ENCODE peak calls at places on chromosomes 11 and 22, in ten cellular contexts. D is HCT116, M is stomach, R is K562, J is sigmoid colon, C is suprapubic skin, V is H1, U is HepG2, G is breast epithelium, A is spleen. H is an unnamed sample.

GRCh38 chr11:1868636-1869291 is 15.9 kb downstream of the LSP1 start:
- DNase-seq in D (no peak), M (no peak), R (no peak), J (no peak), C (no peak), V (no peak), U (no peak), G (no peak), A (peak; percentile 80), H (no peak)

GRCh38 chr11:103850419-103851165 is 185.8 kb upstream of the DDI1 start:
- DNase-seq in D (no peak), M (no peak), R (no peak), J (no peak), C (no peak), V (no peak), U (no peak), G (no peak), A (no peak), H (no peak)

GRCh38 chr11:12090761-12091261 is 19.6 kb upstream of the MICAL2 start:
- DNase-seq in D (peak; percentile 73), M (peak; percentile 64), R (no peak), J (no peak), C (peak; percentile 53), V (no peak), U (no peak), G (no peak), A (no peak), H (no peak)

GRCh38 chr22:48494256-48494967 is 1333.3 kb downstream of the BRD1 start:
- DNase-seq in D (no peak), M (no peak), R (no peak), J (peak; percentile 54), C (no peak), V (no peak), U (no peak), G (peak; percentile 43), A (peak; percentile 62), H (peak; percentile 11)

GRCh38 chr11:2510626-2511402 is 66.0 kb downstream of the KCNQ1 start:
- DNase-seq in D (no peak), M (peak; percentile 19), R (no peak), J (no peak), C (peak; percentile 50), V (no peak), U (no peak), G (no peak), A (peak; percentile 42), H (peak; percentile 36)

GRCh38 chr11:94623120-94623735 is 56.1 kb downstream of the PIWIL4 start:
- DNase-seq in D (peak; percentile 88), M (peak; percentile 35), R (peak; percentile 84), J (no peak), C (no peak), V (peak; percentile 78), U (peak; percentile 74), G (no peak), A (no peak), H (peak; percentile 37)

GRCh38 chr22:47307812-47308211 is 545.4 kb downstream of the TBC1D22A start:
- DNase-seq in D (no peak), M (no peak), R (no peak), J (no peak), C (no peak), V (no peak), U (no peak), G (no peak), A (no peak), H (no peak)

GRCh38 chr11:75663808-75664207 is 5.0 kb downstream of the MAP6 start:
- DNase-seq in D (no peak), M (no peak), R (no peak), J (no peak), C (no peak), V (no peak), U (no peak), G (no peak), A (no peak), H (no peak)

GRCh38 chr22:25668437-25668836 is 73.6 kb upstream of the MYO18B start:
- DNase-seq in D (no peak), M (no peak), R (no peak), J (no peak), C (peak; percentile 71), V (no peak), U (peak; percentile 92), G (no peak), A (no peak), H (no peak)

GRCh38 chr22:28034760-28035401 is 115.8 kb upstream of the PITPNB start:
- DNase-seq in D (no peak), M (peak; percentile 78), R (peak; percentile 84), J (peak; percentile 92), C (no peak), V (no peak), U (no peak), G (no peak), A (peak; percentile 72), H (peak; percentile 53)

GRCh38 chr22:42515896-42516295 is 3.7 kb downstream of the RRP7A start:
- DNase-seq in D (no peak), M (no peak), R (no peak), J (no peak), C (no peak), V (no peak), U (peak; percentile 62), G (no peak), A (no peak), H (no peak)

GRCh38 chr22:42509548-42509947 is 10.0 kb downstream of the RRP7A start:
- DNase-seq in D (no peak), M (no peak), R (peak; percentile 21), J (no peak), C (no peak), V (no peak), U (no peak), G (no peak), A (no peak), H (no peak)

GRCh38 chr22:42511401-42511891 is 8.2 kb downstream of the RRP7A start:
- DNase-seq in D (no peak), M (no peak), R (no peak), J (no peak), C (no peak), V (no peak), U (no peak), G (no peak), A (no peak), H (no peak)
- TF ChIP-seq POLR2AphosphoS5 in D (no peak), M (no peak), R (no peak), J (no peak), C (no peak), V (no peak), U (no peak), G (no peak), A (no peak), H (no peak)

DNA sequence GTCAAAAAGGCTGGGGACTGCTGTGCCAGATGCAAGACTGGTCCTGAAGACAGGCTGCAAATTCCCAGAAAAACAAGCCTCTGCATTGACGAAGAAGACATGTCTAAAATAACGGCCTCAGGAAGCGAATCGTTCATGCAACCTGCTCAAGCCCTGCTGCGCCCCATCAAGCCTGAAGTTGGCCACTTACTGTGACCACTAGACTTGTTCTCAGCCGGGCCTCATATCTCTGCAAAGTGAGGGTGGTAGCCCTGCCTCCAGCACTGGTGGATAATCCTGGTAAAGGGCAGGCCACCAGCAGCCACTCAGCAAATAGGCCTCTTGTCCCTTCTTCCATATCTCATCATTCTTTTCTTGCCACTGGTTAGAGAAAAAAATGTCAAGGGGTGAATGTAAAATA is 11.8 kb downstream of the LTO1 start:
- DNase-seq in D (no peak), M (no peak), R (no peak), J (peak; percentile 22), C (peak; percentile 20), V (no peak), U (no peak), G (no peak), A (peak; percentile 38), H (no peak)
- H3K9me3 ChIP-seq in D (no peaks in the 10 kb centered on the region), M (no peaks in the 10 kb centered on the region), R (no peaks in the 10 kb centered on the region), J (no peaks in the 10 kb centered on the region), C (no peaks in the 10 kb centered on the region), V (no peaks in the 10 kb centered on the region), U (no peaks in the 10 kb centered on the region), G (no peaks in the 10 kb centered on the region), A (no peaks in the 10 kb centered on the region), H (no peaks in the 10 kb centered on the region)

DNA sequence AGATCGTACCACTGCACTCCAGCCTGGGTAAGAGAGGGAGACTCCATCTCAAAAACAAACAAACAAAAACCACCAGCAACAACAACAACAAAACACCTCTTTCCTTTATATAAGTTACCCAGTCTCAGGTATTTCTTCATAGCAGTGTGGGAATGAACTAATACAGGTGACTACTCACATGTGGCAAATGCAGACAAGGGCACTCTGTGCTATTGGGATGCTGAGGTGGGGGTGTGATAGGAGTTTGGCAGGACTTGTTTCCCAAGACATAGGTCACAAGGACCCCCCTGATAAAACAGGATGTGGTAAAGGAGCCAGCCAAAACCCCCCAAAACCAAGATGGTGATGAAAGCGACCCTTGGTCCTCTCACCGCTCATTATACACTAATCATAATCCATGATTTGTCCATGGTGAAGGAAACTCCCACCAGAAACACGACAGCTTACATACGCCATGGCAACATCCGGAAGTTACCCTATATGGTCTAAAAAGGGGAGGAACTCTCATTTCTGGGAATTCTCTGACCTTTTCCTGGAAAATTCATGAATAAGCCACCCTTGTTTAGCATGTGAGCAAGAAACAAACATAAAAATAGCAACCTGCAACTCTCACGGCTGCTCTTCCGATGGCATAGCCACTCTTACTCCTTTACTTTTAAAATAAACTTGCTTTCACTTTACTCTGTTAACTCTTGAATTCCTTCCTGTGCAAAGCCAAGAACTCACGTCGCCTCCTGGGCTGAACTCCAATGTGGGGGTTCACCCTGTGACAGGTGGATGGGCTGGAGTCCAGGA is 18.8 kb upstream of the INCENP start:
- DNase-seq in D (no peak), M (no peak), R (peak; percentile 94), J (no peak), C (no peak), V (no peak), U (no peak), G (no peak), A (no peak), H (no peak)
- H3K4me3 ChIP-seq in D (no peak overlapping the region), M (peak overlapping the region; percentile 31), R (peak overlapping the region; percentile 17), J (peak overlapping the region; percentile 36), C (peak overlapping the region; percentile 29), V (no peak overlapping the region), U (peak overlapping the region; percentile 6), G (peak overlapping the region; percentile 21), A (no peak overlapping the region), H (peak overlapping the region; percentile 26)

GRCh38 chr22:46084376-46084775 is 66.0 kb upstream of the PPARA start:
- DNase-seq in D (no peak), M (no peak), R (no peak), J (no peak), C (peak; percentile 52), V (no peak), U (no peak), G (no peak), A (peak; percentile 59), H (peak; percentile 65)

GRCh38 chr22:46083383-46084350 is 66.7 kb upstream of the PPARA start:
- DNase-seq in D (no peak), M (peak; percentile 26), R (no peak), J (peak; percentile 72), C (peak; percentile 62), V (no peak), U (no peak), G (peak; percentile 46), A (peak; percentile 54), H (peak; percentile 15)

GRCh38 chr22:46085831-46086576 is 64.3 kb upstream of the PPARA start:
- DNase-seq in D (peak; percentile 69), M (peak; percentile 87), R (peak; percentile 86), J (peak; percentile 90), C (peak; percentile 94), V (no peak), U (no peak), G (peak; percentile 71), A (peak; percentile 76), H (peak; percentile 83)

GRCh38 chr22:46086577-46087335 is 63.6 kb upstream of the PPARA start:
- DNase-seq in D (no peak), M (peak; percentile 24), R (peak; percentile 22), J (peak; percentile 73), C (peak; percentile 69), V (no peak), U (no peak), G (no peak), A (peak; percentile 68), H (peak; percentile 61)

GRCh38 chr22:46084943-46085830 is 65.1 kb upstream of the PPARA start:
- DNase-seq in D (no peak), M (peak; percentile 93), R (peak; percentile 71), J (peak; percentile 95), C (peak; percentile 91), V (no peak), U (no peak), G (peak; percentile 92), A (peak; percentile 88), H (peak; percentile 90)
- TF ChIP-seq POLR2AphosphoS5 in D (peak; percentile 71), M (peak; percentile 82), R (no peak), J (peak; percentile 33), C (peak; percentile 87), V (no peak), U (no peak), G (peak; percentile 74), A (no peak), H (peak; percentile 82)

H was measured in upper lobe of left lung.